ENCODE peak calls at places on chromosomes 3 and 15, in seven cellular contexts. One of them, this sample, is unnamed.

GRCh38 chr3:148243609-148244008 is 454.1 kb upstream of the AGTR1 start:
- DNase-seq in WTC11: no peak
- DNase-seq in choroid plexus epithelial cell: no peak
- DNase-seq in ACHN: no peak
- DNase-seq in mesendoderm: no peak
- DNase-seq in fibroblast of the aortic adventitia: no peak
- DNase-seq in NCI-H460: no peak
- DNase-seq in this sample: no peak

GRCh38 chr3:196990654-196991053 is 22.0 kb upstream of the PIGZ start:
- DNase-seq in fibroblast of the aortic adventitia: no peak
- DNase-seq in mesendoderm: no peak
- DNase-seq in choroid plexus epithelial cell: no peak
- DNase-seq in ACHN: no peak
- DNase-seq in NCI-H460: no peak
- DNase-seq in WTC11: no peak
- DNase-seq in this sample: no peak

GRCh38 chr3:189070965-189071364 is 100.8 kb upstream of the TPRG1 start:
- DNase-seq in ACHN: no peak
- DNase-seq in mesendoderm: no peak
- DNase-seq in fibroblast of the aortic adventitia: no peak
- DNase-seq in NCI-H460: no peak
- DNase-seq in WTC11: no peak
- DNase-seq in choroid plexus epithelial cell: no peak
- DNase-seq in this sample: no peak

GRCh38 chr3:171464462-171464861 is 4.3 kb upstream of the TNIK start:
- DNase-seq in WTC11: no peak
- DNase-seq in fibroblast of the aortic adventitia: no peak
- DNase-seq in NCI-H460: no peak
- DNase-seq in choroid plexus epithelial cell: no peak
- DNase-seq in mesendoderm: no peak
- DNase-seq in ACHN: no peak
- DNase-seq in this sample: no peak

GRCh38 chr3:10551821-10552630 is 46.6 kb upstream of the ATP2B2 start:
- DNase-seq in NCI-H460: peak
- DNase-seq in WTC11: no peak
- DNase-seq in ACHN: peak
- DNase-seq in choroid plexus epithelial cell: no peak
- DNase-seq in fibroblast of the aortic adventitia: no peak
- DNase-seq in mesendoderm: no peak
- DNase-seq in this sample: peak

GRCh38 chr3:50370594-50370993 is 11.3 kb upstream of the TMEM115 start:
- DNase-seq in NCI-H460: no peak
- DNase-seq in ACHN: no peak
- DNase-seq in choroid plexus epithelial cell: peak
- DNase-seq in fibroblast of the aortic adventitia: no peak
- DNase-seq in mesendoderm: peak
- DNase-seq in WTC11: no peak
- DNase-seq in this sample: no peak

GRCh38 chr3:62795978-62796635 is 79.1 kb downstream of the CADPS start:
- DNase-seq in NCI-H460: no peak
- DNase-seq in mesendoderm: peak
- DNase-seq in WTC11: no peak
- DNase-seq in fibroblast of the aortic adventitia: no peak
- DNase-seq in ACHN: no peak
- DNase-seq in choroid plexus epithelial cell: no peak
- DNase-seq in this sample: no peak

GRCh38 chr15:85800460-85801123 is 5.9 kb upstream of the KLHL25 start:
- DNase-seq in NCI-H460: peak
- DNase-seq in fibroblast of the aortic adventitia: peak
- DNase-seq in ACHN: peak
- DNase-seq in mesendoderm: peak
- DNase-seq in WTC11: no peak
- DNase-seq in choroid plexus epithelial cell: peak
- DNase-seq in this sample: peak

GRCh38 chr3:157101470-157101869 is 58.5 kb downstream of the CCNL1 start:
- DNase-seq in fibroblast of the aortic adventitia: no peak
- DNase-seq in choroid plexus epithelial cell: no peak
- DNase-seq in mesendoderm: no peak
- DNase-seq in ACHN: no peak
- DNase-seq in WTC11: no peak
- DNase-seq in NCI-H460: no peak
- DNase-seq in this sample: no peak

GRCh38 chr3:177935008-177935407 is 601.2 kb upstream of the KCNMB2 start:
- DNase-seq in WTC11: no peak
- DNase-seq in NCI-H460: no peak
- DNase-seq in choroid plexus epithelial cell: no peak
- DNase-seq in mesendoderm: peak
- DNase-seq in ACHN: no peak
- DNase-seq in fibroblast of the aortic adventitia: no peak
- DNase-seq in this sample: no peak

GRCh38 chr3:122864498-122864897 is 69.6 kb downstream of the SLC49A4 start:
- DNase-seq in mesendoderm: no peak
- DNase-seq in fibroblast of the aortic adventitia: no peak
- DNase-seq in NCI-H460: no peak
- DNase-seq in ACHN: no peak
- DNase-seq in WTC11: no peak
- DNase-seq in choroid plexus epithelial cell: no peak
- DNase-seq in this sample: no peak

GRCh38 chr3:128193153-128193552 is 39.9 kb downstream of the EEFSEC start:
- DNase-seq in choroid plexus epithelial cell: no peak
- DNase-seq in fibroblast of the aortic adventitia: no peak
- DNase-seq in NCI-H460: no peak
- DNase-seq in mesendoderm: no peak
- DNase-seq in WTC11: no peak
- DNase-seq in ACHN: no peak
- DNase-seq in this sample: no peak

GRCh38 chr3:196915375-196915774 is 27.0 kb downstream of the NCBP2 start:
- DNase-seq in choroid plexus epithelial cell: no peak
- DNase-seq in mesendoderm: no peak
- DNase-seq in ACHN: no peak
- DNase-seq in fibroblast of the aortic adventitia: no peak
- DNase-seq in NCI-H460: no peak
- DNase-seq in WTC11: no peak
- DNase-seq in this sample: no peak

GRCh38 chr3:171328419-171329082 is 131.7 kb downstream of the TNIK start:
- DNase-seq in NCI-H460: no peak
- DNase-seq in choroid plexus epithelial cell: peak
- DNase-seq in fibroblast of the aortic adventitia: peak
- DNase-seq in WTC11: peak
- DNase-seq in mesendoderm: peak
- DNase-seq in ACHN: peak
- DNase-seq in this sample: no peak

GRCh38 chr3:10917176-10917575 is 75.4 kb upstream of the SLC6A1 start:
- DNase-seq in choroid plexus epithelial cell: peak
- DNase-seq in WTC11: no peak
- DNase-seq in NCI-H460: no peak
- DNase-seq in mesendoderm: no peak
- DNase-seq in fibroblast of the aortic adventitia: peak
- DNase-seq in ACHN: peak
- DNase-seq in this sample: peak

GRCh38 chr15:35886765-35887164 is 340.8 kb upstream of the DPH6 start:
- DNase-seq in NCI-H460: no peak
- DNase-seq in ACHN: no peak
- DNase-seq in fibroblast of the aortic adventitia: peak
- DNase-seq in choroid plexus epithelial cell: peak
- DNase-seq in mesendoderm: no peak
- DNase-seq in WTC11: no peak
- DNase-seq in this sample: peak

GRCh38 chr3:190458040-190458439 is 8.3 kb upstream of the TMEM207 start:
- DNase-seq in choroid plexus epithelial cell: peak
- DNase-seq in NCI-H460: peak
- DNase-seq in fibroblast of the aortic adventitia: peak
- DNase-seq in ACHN: peak
- DNase-seq in mesendoderm: peak
- DNase-seq in WTC11: no peak
- DNase-seq in this sample: no peak

GRCh38 chr3:192801985-192802384 is 74.6 kb upstream of the FGF12 start:
- DNase-seq in ACHN: no peak
- DNase-seq in WTC11: no peak
- DNase-seq in mesendoderm: no peak
- DNase-seq in choroid plexus epithelial cell: no peak
- DNase-seq in NCI-H460: no peak
- DNase-seq in fibroblast of the aortic adventitia: no peak
- DNase-seq in this sample: no peak

GRCh38 chr3:127747751-127748521 is 74.4 kb downstream of the MGLL start:
- DNase-seq in WTC11: no peak
- DNase-seq in fibroblast of the aortic adventitia: peak
- DNase-seq in choroid plexus epithelial cell: peak
- DNase-seq in mesendoderm: peak
- DNase-seq in ACHN: peak
- DNase-seq in NCI-H460: peak
- DNase-seq in this sample: peak

GRCh38 chr3:16789344-16790100 is 95.2 kb upstream of the PLCL2 start:
- DNase-seq in ACHN: no peak
- DNase-seq in NCI-H460: no peak
- DNase-seq in WTC11: no peak
- DNase-seq in mesendoderm: peak
- DNase-seq in choroid plexus epithelial cell: no peak
- DNase-seq in fibroblast of the aortic adventitia: no peak
- DNase-seq in this sample: no peak

GRCh38 chr3:158352551-158352950 is 218.4 kb upstream of the MLF1 start:
- DNase-seq in ACHN: no peak
- DNase-seq in fibroblast of the aortic adventitia: no peak
- DNase-seq in mesendoderm: no peak
- DNase-seq in choroid plexus epithelial cell: peak
- DNase-seq in NCI-H460: no peak
- DNase-seq in WTC11: no peak
- DNase-seq in this sample: no peak

GRCh38 chr15:66231421-66232266 is 21.9 kb downstream of the MEGF11 start:
- DNase-seq in NCI-H460: no peak
- DNase-seq in fibroblast of the aortic adventitia: peak
- DNase-seq in mesendoderm: no peak
- DNase-seq in choroid plexus epithelial cell: no peak
- DNase-seq in WTC11: no peak
- DNase-seq in ACHN: no peak
- DNase-seq in this sample: no peak

GRCh38 chr15:45449387-45449786 is 71.0 kb upstream of the GATM start:
- DNase-seq in WTC11: no peak
- DNase-seq in NCI-H460: no peak
- DNase-seq in ACHN: no peak
- DNase-seq in fibroblast of the aortic adventitia: no peak
- DNase-seq in mesendoderm: no peak
- DNase-seq in choroid plexus epithelial cell: no peak
- DNase-seq in this sample: no peak

GRCh38 chr3:121431717-121432517 is 113.9 kb downstream of the POLQ start:
- DNase-seq in ACHN: peak
- DNase-seq in choroid plexus epithelial cell: peak
- DNase-seq in WTC11: no peak
- DNase-seq in fibroblast of the aortic adventitia: peak
- DNase-seq in NCI-H460: no peak
- DNase-seq in mesendoderm: peak
- DNase-seq in this sample: no peak

GRCh38 chr3:130934442-130935089 is 40.7 kb downstream of the ATP2C1 start:
- DNase-seq in WTC11: no peak
- DNase-seq in choroid plexus epithelial cell: peak
- DNase-seq in fibroblast of the aortic adventitia: peak
- DNase-seq in NCI-H460: no peak
- DNase-seq in mesendoderm: no peak
- DNase-seq in ACHN: no peak
- DNase-seq in this sample: no peak

GRCh38 chr15:40936709-40937666 is 7.8 kb downstream of the DLL4 start:
- DNase-seq in mesendoderm: peak
- DNase-seq in NCI-H460: no peak
- DNase-seq in ACHN: no peak
- DNase-seq in WTC11: no peak
- DNase-seq in fibroblast of the aortic adventitia: no peak
- DNase-seq in choroid plexus epithelial cell: peak
- DNase-seq in this sample: no peak

This sample was measured in RWPE1.